ENCODE peak calls at places on chromosomes 1 and 21, in four cellular contexts. Z is psoas muscle, M is stomach, Q is PC-9. E is an unnamed sample.

GRCh38 chr1:28761189-28761588 is 24.4 kb downstream of the YTHDF2 start:
- DNase-seq in Z (no peak), M (no peak), Q (no peak), E (no peak)

GRCh38 chr21:37564924-37565529 is 198.5 kb downstream of the DYRK1A start:
- DNase-seq in Z (peak; percentile 58), M (no peak), Q (no peak), E (no peak)

GRCh38 chr1:168477792-168478191 is 66.0 kb downstream of the XCL2 start:
- DNase-seq in Z (no peak), M (no peak), Q (no peak), E (no peak)

GRCh38 chr1:229757226-229757625 is 131.2 kb downstream of the URB2 start:
- DNase-seq in Z (no peak), M (no peak), Q (no peak), E (no peak)

GRCh38 chr1:81760487-81761097 is 40.1 kb upstream of the ADGRL2 start:
- DNase-seq in Z (no peak), M (no peak), Q (no peak), E (peak; percentile 48)

GRCh38 chr1:24857528-24858133 is 72.4 kb downstream of the RUNX3 start:
- DNase-seq in Z (no peak), M (no peak), Q (no peak), E (no peak)

GRCh38 chr1:44015206-44015605 is 16.1 kb downstream of the SLC6A9 start:
- DNase-seq in Z (no peak), M (no peak), Q (no peak), E (no peak)

GRCh38 chr1:85577421-85578320 is 2.9 kb upstream of the CCN1 start:
- DNase-seq in Z (peak; percentile 66), M (no peak), Q (no peak), E (peak; percentile 55)

GRCh38 chr1:235648954-235649721 is 446 bp downstream of the GNG4 start:
- DNase-seq in Z (no peak), M (peak; percentile 56), Q (peak; percentile 65), E (peak; percentile 60)

GRCh38 chr1:205767248-205767647 is 8.0 kb downstream of the RAB29 start:
- DNase-seq in Z (no peak), M (no peak), Q (no peak), E (no peak)

GRCh38 chr1:205770618-205771017 is 4.7 kb downstream of the RAB29 start:
- DNase-seq in Z (no peak), M (no peak), Q (no peak), E (no peak)

GRCh38 chr1:205772607-205773032 is 2.7 kb downstream of the RAB29 start:
- DNase-seq in Z (no peak), M (no peak), Q (no peak), E (no peak)

GRCh38 chr1:205766570-205766969 is 8.7 kb downstream of the RAB29 start:
- DNase-seq in Z (no peak), M (no peak), Q (no peak), E (no peak)

GRCh38 chr1:205769641-205770365 is 5.5 kb downstream of the RAB29 start:
- DNase-seq in Z (no peak), M (no peak), Q (no peak), E (no peak)
- H3K4me1 ChIP-seq in Z (peaks cover 7% of the 10 kb centered on the region), M (peaks cover 10% of the 10 kb centered on the region), Q (no peaks in the 10 kb centered on the region), E (no peaks in the 10 kb centered on the region)

GRCh38 chr1:247212914-247213617 is 41.2 kb upstream of the ZNF124 start:
- DNase-seq in Z (no peak), M (no peak), Q (no peak), E (no peak)
- H3K4me3 ChIP-seq in Z (no peak overlapping the region), M (no peak overlapping the region), Q (no peak overlapping the region), E (no peak overlapping the region)

GRCh38 chr1:204437796-204438570 is 26.4 kb upstream of the PPP1R15B start:
- DNase-seq in Z (no peak), M (no peak), Q (no peak), E (no peak)
- H3K4me1 ChIP-seq in Z (peaks cover 78% of the 10 kb centered on the region), M (peaks cover 18% of the 10 kb centered on the region), Q (peaks cover 85% of the 10 kb centered on the region), E (no peaks in the 10 kb centered on the region)

GRCh38 chr1:57133686-57134085 is 167.9 kb upstream of the C8B start:
- DNase-seq in Z (no peak), M (no peak), Q (no peak), E (no peak)
- H3K4me3 ChIP-seq in Z (no peak overlapping the region), M (no peak overlapping the region), Q (no peak overlapping the region), E (no peak overlapping the region)

GRCh38 chr1:158008630-158009029 is 15.2 kb downstream of the KIRREL1 start:
- DNase-seq in Z (no peak), M (no peak), Q (no peak), E (no peak)

GRCh38 chr1:158005249-158005648 is 11.8 kb downstream of the KIRREL1 start:
- DNase-seq in Z (no peak), M (no peak), Q (no peak), E (no peak)

GRCh38 chr1:158003409-158003805 is 10.0 kb downstream of the KIRREL1 start:
- DNase-seq in Z (no peak), M (no peak), Q (no peak), E (no peak)

GRCh38 chr1:158007949-158008386 is 14.5 kb downstream of the KIRREL1 start:
- DNase-seq in Z (no peak), M (no peak), Q (no peak), E (no peak)

DNA sequence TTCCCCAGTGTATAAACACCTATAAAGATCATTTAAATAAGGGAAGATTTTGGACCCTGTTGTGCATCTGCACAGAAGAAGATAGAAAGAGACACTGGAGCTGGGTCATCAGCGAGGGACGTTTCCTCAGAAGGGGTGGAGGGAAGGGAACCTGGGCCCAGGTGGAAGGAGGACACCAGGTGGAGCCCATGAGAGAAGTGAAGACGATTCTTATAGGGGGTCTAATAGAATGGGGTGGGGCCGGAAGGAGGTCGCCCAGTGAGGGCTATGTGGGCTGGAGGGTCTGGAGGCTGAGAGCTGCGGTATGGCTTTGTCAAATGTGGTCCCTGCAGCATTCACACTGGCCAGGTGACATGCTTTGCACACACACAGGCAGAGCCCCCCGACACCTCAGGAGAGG is 13.7 kb downstream of the KIRREL1 start:
- DNase-seq in Z (no peak), M (no peak), Q (no peak), E (no peak)
- H3K4me1 ChIP-seq in Z (peaks cover 13% of the 10 kb centered on the region), M (peaks cover 69% of the 10 kb centered on the region), Q (peaks cover 36% of the 10 kb centered on the region), E (peaks cover 63% of the 10 kb centered on the region)

GRCh38 chr1:162248854-162249535 is 127.7 kb downstream of the SPATA46 start:
- DNase-seq in Z (no peak), M (no peak), Q (no peak), E (peak; percentile 33)

GRCh38 chr1:162252209-162252608 is 124.4 kb downstream of the SPATA46 start:
- DNase-seq in Z (no peak), M (no peak), Q (no peak), E (no peak)

GRCh38 chr1:162253790-162254189 is 122.9 kb downstream of the SPATA46 start:
- DNase-seq in Z (no peak), M (no peak), Q (no peak), E (no peak)

GRCh38 chr1:162251102-162251501 is 125.6 kb downstream of the SPATA46 start:
- DNase-seq in Z (no peak), M (no peak), Q (no peak), E (no peak)

DNA sequence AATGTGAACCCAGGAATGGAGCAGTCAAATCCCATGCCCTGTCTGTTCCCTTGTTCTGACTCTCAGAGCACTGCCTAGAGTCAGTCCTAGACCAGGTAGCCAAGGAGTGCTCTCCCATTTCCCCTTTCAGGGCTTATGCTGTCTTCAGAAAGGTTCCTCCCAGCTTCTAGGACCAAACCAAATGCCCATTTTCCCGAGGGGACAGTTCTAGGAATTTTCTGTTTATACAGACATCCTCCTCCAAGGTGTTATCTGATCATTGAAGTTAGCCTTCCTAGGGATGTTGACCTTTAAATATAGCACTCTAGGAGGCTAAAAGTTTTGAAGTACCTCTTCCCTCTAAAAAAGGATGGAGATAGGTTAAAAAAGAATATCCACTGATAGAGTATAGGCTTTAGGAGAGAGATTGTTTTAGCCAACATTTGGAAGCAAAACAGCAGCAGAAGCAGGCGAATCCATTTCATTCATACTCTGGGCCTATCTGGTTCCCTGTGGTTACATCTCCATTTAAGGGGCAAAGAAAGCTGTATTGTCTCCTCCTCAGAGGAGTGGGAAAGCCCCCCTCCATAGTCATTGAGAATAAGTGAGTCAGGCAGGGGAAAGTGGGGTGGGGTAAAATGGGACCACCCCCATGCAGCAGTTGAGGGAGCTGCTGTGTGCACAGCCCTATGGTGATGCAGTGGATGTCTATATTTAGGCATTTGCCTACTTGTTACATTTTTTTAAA is 126.5 kb downstream of the SPATA46 start:
- DNase-seq in Z (no peak), M (no peak), Q (no peak), E (no peak)
- H3K4me3 ChIP-seq in Z (no peak overlapping the region), M (no peak overlapping the region), Q (no peak overlapping the region), E (no peak overlapping the region)